ENCODE peak calls at places on chromosome 20, in eight cellular contexts. Z is AG04449, Y is neural progenitor cell, G is cardiac fibroblast, I is transverse colon, E is testis, M is GM12878, V is pancreas. X is an unnamed sample.

GRCh38 chr20:4883546-4883945 is 117.8 kb downstream of the SLC23A2 start:
- DNase-seq in M (no peak), Y (no peak), V (no peak), Z (no peak), E (no peak), G (no peak), I (no peak), X (no peak)

GRCh38 chr20:36919715-36920333 is 31.7 kb downstream of the SAMHD1 start:
- DNase-seq in Y (peak; percentile 66), E (peak; percentile 26), Z (no peak), G (peak; percentile 82), V (no peak), I (no peak), M (peak; percentile 13), X (peak; percentile 62)

GRCh38 chr20:49268600-49269365 is 9.1 kb downstream of the ZNFX1 start:
- DNase-seq in M (no peak), I (no peak), Y (no peak), Z (no peak), V (no peak), G (peak; percentile 70), E (no peak), X (no peak)

GRCh38 chr20:4047614-4048013 is 32.3 kb upstream of the RNF24 start:
- DNase-seq in I (no peak), Y (no peak), V (no peak), G (no peak), E (no peak), Z (no peak), M (no peak), X (no peak)

GRCh38 chr20:62370115-62370806 is 3.1 kb upstream of the LAMA5 start:
- DNase-seq in V (no peak), Y (no peak), G (no peak), Z (no peak), M (no peak), I (no peak), E (no peak), X (no peak)

GRCh38 chr20:34390769-34391447 is 27.8 kb downstream of the ITCH start:
- DNase-seq in Y (no peak), G (peak; percentile 95), V (no peak), Z (peak; percentile 52), E (no peak), M (no peak), I (peak; percentile 43), X (no peak)

GRCh38 chr20:51639206-51639832 is 96.8 kb upstream of the NFATC2 start:
- DNase-seq in M (no peak), Z (no peak), E (peak; percentile 82), I (peak; percentile 66), V (peak; percentile 30), Y (peak; percentile 81), G (peak; percentile 82), X (peak; percentile 51)

GRCh38 chr20:52410182-52410647 is 218.6 kb upstream of the ZFP64 start:
- DNase-seq in E (no peak), V (no peak), G (no peak), Z (no peak), Y (no peak), I (no peak), M (no peak), X (peak; percentile 40)

GRCh38 chr20:37376324-37376723 is 30.4 kb downstream of the SRC start:
- DNase-seq in M (no peak), Y (no peak), Z (no peak), G (no peak), I (no peak), E (no peak), V (no peak), X (no peak)

GRCh38 chr20:34500823-34501222 is 15.4 kb upstream of the DYNLRB1 start:
- DNase-seq in Y (no peak), I (no peak), M (no peak), Z (no peak), V (no peak), G (no peak), E (no peak), X (no peak)

GRCh38 chr20:28616354-28616753 is 2641.1 kb upstream of the DEFB115 start:
- DNase-seq in E (no peak), G (no peak), Z (no peak), I (no peak), M (no peak), Y (no peak), V (no peak), X (no peak)

GRCh38 chr20:33910056-33910455 is 83.7 kb upstream of the RALY start:
- DNase-seq in M (no peak), E (no peak), G (peak; percentile 50), V (no peak), I (no peak), Z (no peak), Y (no peak), X (no peak)

GRCh38 chr20:13356087-13356486 is 135.0 kb downstream of the ISM1 start:
- DNase-seq in V (no peak), I (no peak), G (no peak), E (no peak), M (no peak), Z (no peak), Y (no peak), X (no peak)

GRCh38 chr20:2742934-2743559 is 50.5 kb downstream of the EBF4 start:
- DNase-seq in V (peak; percentile 52), I (peak; percentile 50), G (peak; percentile 64), Z (no peak), Y (peak; percentile 89), E (peak; percentile 65), M (no peak), X (peak; percentile 45)

GRCh38 chr20:62129731-62130531 is 7.7 kb downstream of the LSM14B start:
- DNase-seq in Z (no peak), M (no peak), Y (no peak), G (no peak), V (no peak), E (no peak), I (no peak), X (no peak)

GRCh38 chr20:63740070-63740500 is 509 bp downstream of the SLC2A4RG start:
- DNase-seq in Z (no peak), V (peak; percentile 46), M (no peak), I (peak; percentile 52), Y (peak; percentile 85), G (peak; percentile 14), E (no peak), X (no peak)

DNA sequence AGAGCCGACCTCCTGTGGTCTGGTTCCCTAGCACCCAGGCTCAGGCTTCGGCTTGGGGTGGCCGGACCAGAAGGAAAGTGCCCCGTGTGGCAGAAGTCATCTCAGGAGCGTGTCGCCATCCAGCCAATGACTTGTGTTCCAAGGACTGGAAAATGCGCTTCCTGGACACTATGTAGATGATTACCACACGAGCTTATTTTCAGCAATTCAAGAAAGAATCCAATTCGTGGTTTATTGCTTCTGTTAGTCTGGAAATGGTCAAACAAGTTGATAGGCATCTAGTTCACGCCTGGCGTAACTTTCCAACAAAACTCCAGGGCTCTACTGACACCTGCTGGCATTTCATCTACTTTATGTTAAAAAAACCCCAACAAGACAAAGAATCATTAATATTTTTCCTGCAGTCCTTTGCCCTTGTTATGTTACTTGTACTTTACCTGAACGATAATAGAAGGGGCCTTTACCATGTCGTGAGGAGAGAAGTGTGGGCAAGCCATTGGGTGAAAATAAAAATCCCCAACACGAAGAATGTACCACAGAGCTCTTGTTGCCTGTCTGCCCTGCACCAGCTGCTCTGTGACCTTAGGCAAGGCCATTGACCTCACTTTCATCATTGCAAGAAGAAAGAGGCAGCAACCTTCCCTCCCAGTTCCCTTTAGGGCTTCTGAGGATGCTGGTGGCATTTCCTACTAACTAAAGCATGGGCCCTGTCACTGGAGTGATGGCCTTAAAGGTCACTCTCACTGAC is 154.7 kb upstream of the LAMP5 start:
- DNase-seq in Y (peak; percentile 60), V (peak; percentile 20), M (no peak), E (peak; percentile 60), I (peak; percentile 55), G (peak; percentile 77), Z (no peak), X (peak; percentile 18)
- H3K4me3 ChIP-seq in Y (no peak overlapping the region), V (no peak overlapping the region), M (no peak overlapping the region), E (no peak overlapping the region), I (no peak overlapping the region), G (no peak overlapping the region), Z (no peak overlapping the region), X (no peak overlapping the region)

GRCh38 chr20:10509411-10509810 is 74.3 kb downstream of the SLX4IP start:
- DNase-seq in I (no peak), Y (no peak), E (no peak), V (no peak), M (no peak), G (peak; percentile 21), Z (no peak), X (no peak)
- H3K4me3 ChIP-seq in I (no peak overlapping the region), Y (no peak overlapping the region), E (no peak overlapping the region), V (no peak overlapping the region), M (no peak overlapping the region), G (no peak overlapping the region), Z (no peak overlapping the region), X (no peak overlapping the region)

GRCh38 chr20:19757487-19757972 is 528 bp upstream of the RIN2 start:
- DNase-seq in E (peak; percentile 83), V (peak; percentile 78), G (peak; percentile 69), Z (no peak), Y (peak; percentile 86), M (no peak), I (peak; percentile 74), X (no peak)

GRCh38 chr20:19758888-19759331 is 852 bp downstream of the RIN2 start:
- DNase-seq in M (no peak), Y (peak; percentile 75), Z (no peak), V (peak; percentile 56), E (peak; percentile 37), G (peak; percentile 71), I (peak; percentile 59), X (no peak)

GRCh38 chr20:19760371-19760721 is 2.3 kb downstream of the RIN2 start:
- DNase-seq in M (no peak), I (no peak), Z (no peak), E (no peak), V (no peak), G (no peak), Y (no peak), X (no peak)

GRCh38 chr20:19756756-19757486 is 1.1 kb upstream of the RIN2 start:
- DNase-seq in Z (no peak), M (no peak), G (no peak), I (no peak), Y (no peak), V (no peak), E (no peak), X (no peak)

GRCh38 chr20:19757973-19758887 is at the start of gene RIN2:
- DNase-seq in G (peak; percentile 88), Y (peak; percentile 98), Z (no peak), M (no peak), V (peak; percentile 94), E (peak; percentile 87), I (peak; percentile 92), X (no peak)
- H3K4me3 ChIP-seq in G (peak within 1 kb of the TSS; percentile 84), Y (peak within 1 kb of the TSS; percentile 76), Z (peak within 1 kb of the TSS; percentile 85), M (no peak within 1 kb of the TSS), V (peak within 1 kb of the TSS; percentile 62), E (peak within 1 kb of the TSS; percentile 92), I (peak within 1 kb of the TSS; percentile 74), X (no peak within 1 kb of the TSS)

DNA sequence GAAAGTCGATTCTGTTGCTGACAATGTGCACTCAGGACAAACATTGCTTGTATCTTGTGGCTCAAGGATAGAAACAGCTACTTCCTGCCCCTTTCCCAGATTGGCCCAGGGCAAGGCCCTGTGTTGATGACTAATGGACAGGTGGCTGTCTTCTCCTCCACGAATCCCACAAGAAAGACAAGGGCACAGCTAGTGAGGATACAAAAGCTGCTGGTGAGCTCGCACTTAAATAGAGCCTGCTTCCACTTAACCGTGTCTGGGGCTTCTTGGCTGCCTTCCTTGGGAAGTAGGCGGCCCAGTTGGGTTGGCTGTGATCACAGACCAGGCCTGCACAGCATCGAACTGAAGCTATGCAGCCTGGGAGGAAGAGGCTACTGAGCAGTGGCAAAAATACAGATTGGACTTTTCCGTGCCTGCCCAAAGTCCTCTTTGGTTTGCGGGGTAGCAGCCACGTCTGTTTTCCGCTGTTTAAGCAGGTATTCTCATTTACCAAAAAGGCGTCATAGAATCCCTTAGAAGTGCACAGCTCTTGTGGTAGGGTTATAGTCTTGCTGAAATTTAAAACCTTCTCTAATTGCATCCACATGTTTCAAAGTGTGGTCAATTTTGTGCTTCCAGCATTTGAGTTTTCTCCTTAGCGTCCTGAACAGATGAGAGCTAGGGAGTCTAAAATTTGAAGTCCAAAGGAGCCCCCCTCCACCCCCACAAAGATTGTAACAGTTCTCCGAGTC is 23.1 kb upstream of the NAA20 start:
- DNase-seq in Y (no peak), E (no peak), V (no peak), I (no peak), G (peak; percentile 77), Z (no peak), M (no peak), X (no peak)
- H3K4me3 ChIP-seq in Y (no peak overlapping the region), E (no peak overlapping the region), V (no peak overlapping the region), I (no peak overlapping the region), G (peak overlapping the region; percentile 11), Z (peak overlapping the region; percentile 15), M (no peak overlapping the region), X (no peak overlapping the region)